ENCODE peak calls at places on chromosomes 12 and 14, in seven cellular contexts. One of them, this sample, is unnamed.

GRCh38 chr12:32659908-32660440 is 19.1 kb upstream of the DNM1L start:
- DNase-seq in OCI-LY7: no peak
- DNase-seq in fibroblast of lung: no peak
- DNase-seq in neural progenitor cell: no peak
- DNase-seq in IMR-90: no peak
- DNase-seq in PC-3: no peak
- DNase-seq in GM12878: no peak
- DNase-seq in this sample: peak

GRCh38 chr12:110253176-110253575 is 27.9 kb upstream of the ATP2A2 start:
- DNase-seq in OCI-LY7: no peak
- DNase-seq in fibroblast of lung: peak
- DNase-seq in neural progenitor cell: no peak
- DNase-seq in IMR-90: peak
- DNase-seq in PC-3: no peak
- DNase-seq in GM12878: no peak
- DNase-seq in this sample: no peak

GRCh38 chr14:75196468-75196867 is 20.1 kb upstream of the TMED10 start:
- DNase-seq in OCI-LY7: peak
- DNase-seq in fibroblast of lung: no peak
- DNase-seq in neural progenitor cell: no peak
- DNase-seq in IMR-90: no peak
- DNase-seq in PC-3: peak
- DNase-seq in GM12878: no peak
- DNase-seq in this sample: peak

GRCh38 chr12:6327159-6327558 is 14.7 kb downstream of the TNFRSF1A start:
- DNase-seq in OCI-LY7: no peak
- DNase-seq in fibroblast of lung: no peak
- DNase-seq in neural progenitor cell: no peak
- DNase-seq in IMR-90: no peak
- DNase-seq in PC-3: no peak
- DNase-seq in GM12878: no peak
- DNase-seq in this sample: no peak

GRCh38 chr12:128657378-128657777 is 166.4 kb downstream of the SLC15A4 start:
- DNase-seq in OCI-LY7: no peak
- DNase-seq in fibroblast of lung: no peak
- DNase-seq in neural progenitor cell: no peak
- DNase-seq in IMR-90: no peak
- DNase-seq in PC-3: no peak
- DNase-seq in GM12878: no peak
- DNase-seq in this sample: no peak

GRCh38 chr14:61524211-61524806 is 171.0 kb upstream of the HIF1A start:
- DNase-seq in OCI-LY7: no peak
- DNase-seq in fibroblast of lung: peak
- DNase-seq in neural progenitor cell: no peak
- DNase-seq in IMR-90: peak
- DNase-seq in PC-3: peak
- DNase-seq in GM12878: no peak
- DNase-seq in this sample: peak

GRCh38 chr12:23949212-23950010 is at the start of gene SOX5:
- DNase-seq in OCI-LY7: no peak
- DNase-seq in fibroblast of lung: peak
- DNase-seq in neural progenitor cell: peak
- DNase-seq in IMR-90: peak
- DNase-seq in PC-3: no peak
- DNase-seq in GM12878: no peak
- DNase-seq in this sample: peak

GRCh38 chr14:25833341-25834121 is 764.3 kb downstream of the NOVA1 start:
- DNase-seq in OCI-LY7: peak
- DNase-seq in fibroblast of lung: peak
- DNase-seq in neural progenitor cell: peak
- DNase-seq in IMR-90: no peak
- DNase-seq in PC-3: peak
- DNase-seq in GM12878: no peak
- DNase-seq in this sample: peak

GRCh38 chr12:130137141-130138018 is 24.9 kb upstream of the FZD10 start:
- DNase-seq in OCI-LY7: no peak
- DNase-seq in fibroblast of lung: no peak
- DNase-seq in neural progenitor cell: peak
- DNase-seq in IMR-90: no peak
- DNase-seq in PC-3: no peak
- DNase-seq in GM12878: no peak
- DNase-seq in this sample: no peak

GRCh38 chr12:53298154-53298553 is 1.3 kb upstream of the MYG1 start:
- DNase-seq in OCI-LY7: no peak
- DNase-seq in fibroblast of lung: peak
- DNase-seq in neural progenitor cell: no peak
- DNase-seq in IMR-90: peak
- DNase-seq in PC-3: peak
- DNase-seq in GM12878: no peak
- DNase-seq in this sample: no peak

GRCh38 chr14:55731881-55732498 is 152.0 kb downstream of the KTN1 start:
- DNase-seq in OCI-LY7: peak
- DNase-seq in fibroblast of lung: peak
- DNase-seq in neural progenitor cell: peak
- DNase-seq in IMR-90: peak
- DNase-seq in PC-3: peak
- DNase-seq in GM12878: no peak
- DNase-seq in this sample: peak

GRCh38 chr14:77406718-77407117 is 16.6 kb downstream of the NOXRED1 start:
- DNase-seq in OCI-LY7: no peak
- DNase-seq in fibroblast of lung: peak
- DNase-seq in neural progenitor cell: no peak
- DNase-seq in IMR-90: peak
- DNase-seq in PC-3: no peak
- DNase-seq in GM12878: no peak
- DNase-seq in this sample: peak

GRCh38 chr14:103510311-103511021 is 12.2 kb downstream of the CKB start:
- DNase-seq in OCI-LY7: no peak
- DNase-seq in fibroblast of lung: no peak
- DNase-seq in neural progenitor cell: no peak
- DNase-seq in IMR-90: no peak
- DNase-seq in PC-3: no peak
- DNase-seq in GM12878: no peak
- DNase-seq in this sample: no peak

GRCh38 chr14:52360831-52361230 is 46.7 kb downstream of the PTGER2 start:
- DNase-seq in OCI-LY7: no peak
- DNase-seq in fibroblast of lung: no peak
- DNase-seq in neural progenitor cell: peak
- DNase-seq in IMR-90: no peak
- DNase-seq in PC-3: no peak
- DNase-seq in GM12878: no peak
- DNase-seq in this sample: peak

GRCh38 chr14:26255213-26255612 is 342.6 kb downstream of the NOVA1 start:
- DNase-seq in OCI-LY7: no peak
- DNase-seq in fibroblast of lung: peak
- DNase-seq in neural progenitor cell: peak
- DNase-seq in IMR-90: peak
- DNase-seq in PC-3: peak
- DNase-seq in GM12878: no peak
- DNase-seq in this sample: peak

GRCh38 chr12:10584415-10584814 is 29.0 kb downstream of the MAGOHB start:
- DNase-seq in OCI-LY7: no peak
- DNase-seq in fibroblast of lung: peak
- DNase-seq in neural progenitor cell: no peak
- DNase-seq in IMR-90: peak
- DNase-seq in PC-3: no peak
- DNase-seq in GM12878: no peak
- DNase-seq in this sample: no peak

GRCh38 chr14:66395300-66395699 is 90.9 kb upstream of the CCDC196 start:
- DNase-seq in OCI-LY7: no peak
- DNase-seq in fibroblast of lung: no peak
- DNase-seq in neural progenitor cell: no peak
- DNase-seq in IMR-90: no peak
- DNase-seq in PC-3: peak
- DNase-seq in GM12878: no peak
- DNase-seq in this sample: no peak

GRCh38 chr12:6336859-6337744 is 4.8 kb downstream of the TNFRSF1A start:
- DNase-seq in OCI-LY7: peak
- DNase-seq in fibroblast of lung: no peak
- DNase-seq in neural progenitor cell: no peak
- DNase-seq in IMR-90: no peak
- DNase-seq in PC-3: no peak
- DNase-seq in GM12878: no peak
- DNase-seq in this sample: no peak

GRCh38 chr14:52351191-52351560 is 37.1 kb downstream of the PTGER2 start:
- DNase-seq in OCI-LY7: no peak
- DNase-seq in fibroblast of lung: peak
- DNase-seq in neural progenitor cell: no peak
- DNase-seq in IMR-90: peak
- DNase-seq in PC-3: no peak
- DNase-seq in GM12878: no peak
- DNase-seq in this sample: peak

GRCh38 chr12:41188058-41188840 is at the start of gene PDZRN4:
- DNase-seq in OCI-LY7: no peak
- DNase-seq in fibroblast of lung: no peak
- DNase-seq in neural progenitor cell: peak
- DNase-seq in IMR-90: no peak
- DNase-seq in PC-3: no peak
- DNase-seq in GM12878: no peak
- DNase-seq in this sample: peak

GRCh38 chr12:88141774-88142609 is at the start of the genes CEP290 and TMTC3:
- DNase-seq in OCI-LY7: peak
- DNase-seq in fibroblast of lung: peak
- DNase-seq in neural progenitor cell: peak
- DNase-seq in IMR-90: peak
- DNase-seq in PC-3: peak
- DNase-seq in GM12878: peak
- DNase-seq in this sample: peak

GRCh38 chr14:57478050-57478449 is 15.6 kb downstream of the CCDC198 start:
- DNase-seq in OCI-LY7: no peak
- DNase-seq in fibroblast of lung: no peak
- DNase-seq in neural progenitor cell: no peak
- DNase-seq in IMR-90: no peak
- DNase-seq in PC-3: no peak
- DNase-seq in GM12878: no peak
- DNase-seq in this sample: no peak

GRCh38 chr12:43349863-43350262 is 202.1 kb downstream of the ADAMTS20 start:
- DNase-seq in OCI-LY7: no peak
- DNase-seq in fibroblast of lung: peak
- DNase-seq in neural progenitor cell: no peak
- DNase-seq in IMR-90: peak
- DNase-seq in PC-3: peak
- DNase-seq in GM12878: no peak
- DNase-seq in this sample: peak

DNA sequence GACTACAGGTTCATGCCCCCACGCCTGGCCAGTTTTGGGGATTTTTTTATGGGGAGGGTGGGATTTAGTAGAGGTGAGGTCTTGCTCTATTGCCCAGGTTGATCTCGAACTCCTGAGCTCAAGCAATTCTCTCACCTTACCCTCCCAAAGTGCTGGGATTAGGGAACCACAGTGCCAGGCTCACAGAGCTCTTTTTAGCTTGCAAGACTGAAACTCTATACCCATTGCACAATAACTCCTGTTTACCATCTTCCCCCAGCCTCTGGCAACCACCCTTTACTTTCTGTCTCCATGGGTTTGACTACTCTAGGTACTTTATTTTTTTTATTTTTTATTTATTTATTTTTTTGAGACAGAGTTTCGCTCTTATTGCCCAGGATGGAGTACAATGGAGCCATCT is 25.7 kb upstream of the CDK17 start:
- DNase-seq in OCI-LY7: no peak
- DNase-seq in fibroblast of lung: peak
- DNase-seq in neural progenitor cell: no peak
- DNase-seq in IMR-90: peak
- DNase-seq in PC-3: peak
- DNase-seq in GM12878: no peak
- DNase-seq in this sample: no peak
- H3K4me3 ChIP-seq in OCI-LY7: no peak
- H3K4me3 ChIP-seq in fibroblast of lung: peak
- H3K4me3 ChIP-seq in neural progenitor cell: no peak
- H3K4me3 ChIP-seq in IMR-90: no peak
- H3K4me3 ChIP-seq in PC-3: no peak
- H3K4me3 ChIP-seq in GM12878: no peak
- H3K4me3 ChIP-seq in this sample: no peak

DNA sequence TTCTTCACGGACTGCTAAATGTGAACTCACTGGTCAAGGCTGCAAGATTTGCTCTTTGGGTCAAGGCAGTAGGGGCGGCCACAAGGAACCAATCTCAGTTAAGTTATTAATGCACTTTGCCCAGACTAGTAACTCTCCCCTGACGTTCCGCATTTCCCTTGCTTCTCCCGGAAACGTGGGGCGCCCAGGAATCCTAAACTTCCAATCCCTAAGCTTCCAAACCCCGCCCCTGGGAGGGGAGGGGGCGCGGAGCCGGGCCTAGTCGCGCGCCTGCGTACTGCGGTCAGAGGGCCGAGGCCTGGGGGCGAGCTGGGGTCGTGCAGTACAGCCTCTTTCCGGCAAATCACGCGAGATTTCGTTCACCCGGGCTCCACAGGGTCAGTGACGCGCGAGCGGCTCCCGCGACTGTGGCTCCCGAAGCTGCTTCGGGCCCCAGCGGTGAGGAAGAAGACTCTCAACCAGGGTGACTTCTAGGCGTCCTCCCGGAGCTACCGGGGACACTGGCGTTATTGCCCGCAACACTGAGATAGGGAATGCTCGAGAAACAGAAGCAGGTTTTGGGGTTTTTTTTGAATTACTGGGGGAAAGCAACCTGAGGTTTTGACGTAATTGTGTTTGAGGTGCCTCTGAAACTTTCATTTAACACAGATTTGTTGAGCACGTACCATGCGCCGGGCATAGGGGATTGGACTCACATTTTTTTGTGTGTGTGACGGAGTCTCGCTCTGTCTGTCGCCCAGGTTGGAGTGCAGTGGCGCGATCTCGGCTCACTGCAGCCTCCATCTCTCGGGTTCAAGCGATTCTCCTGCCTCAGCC is at the start of gene PTGR2:
- DNase-seq in OCI-LY7: peak
- DNase-seq in fibroblast of lung: peak
- DNase-seq in neural progenitor cell: peak
- DNase-seq in IMR-90: peak
- DNase-seq in PC-3: peak
- DNase-seq in GM12878: peak
- DNase-seq in this sample: peak
- TF ChIP-seq CTCF in OCI-LY7: no peak
- TF ChIP-seq CTCF in fibroblast of lung: no peak
- TF ChIP-seq CTCF in neural progenitor cell: peak
- TF ChIP-seq CTCF in IMR-90: peak
- TF ChIP-seq CTCF in PC-3: no peak
- TF ChIP-seq CTCF in GM12878: peak
- TF ChIP-seq CTCF in this sample: no peak

GRCh38 chr14:87748558-87748957 is 244.4 kb downstream of the GALC start:
- DNase-seq in OCI-LY7: no peak
- DNase-seq in fibroblast of lung: no peak
- DNase-seq in neural progenitor cell: no peak
- DNase-seq in IMR-90: no peak
- DNase-seq in PC-3: no peak
- DNase-seq in GM12878: no peak
- DNase-seq in this sample: no peak
- H2AFZ ChIP-seq in OCI-LY7: no peak
- H2AFZ ChIP-seq in fibroblast of lung: no peak
- H2AFZ ChIP-seq in neural progenitor cell: no peak
- H2AFZ ChIP-seq in IMR-90: no peak
- H2AFZ ChIP-seq in PC-3: no peak
- H2AFZ ChIP-seq in GM12878: no peak
- H2AFZ ChIP-seq in this sample: no peak

DNA sequence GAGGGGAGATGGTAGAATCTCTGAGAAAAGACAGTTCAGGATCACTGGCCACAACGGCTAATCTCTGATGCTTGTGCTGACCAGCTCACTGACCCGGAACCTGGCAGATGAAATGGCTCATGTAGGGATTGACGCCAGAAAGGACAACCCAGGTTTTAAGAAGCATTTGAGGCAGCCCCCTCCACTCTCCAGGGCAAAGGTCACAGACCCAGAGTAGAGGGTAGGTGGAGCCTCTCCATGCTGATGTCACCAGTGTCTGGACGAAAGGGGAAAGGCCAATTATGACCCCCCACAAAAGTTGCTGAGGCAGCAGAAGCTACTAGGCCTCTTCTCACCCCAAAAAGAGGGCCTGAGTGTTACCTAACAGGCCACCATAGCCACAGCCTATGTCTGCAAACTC is 1.2 kb downstream of the METTL1 start:
- DNase-seq in OCI-LY7: no peak
- DNase-seq in fibroblast of lung: no peak
- DNase-seq in neural progenitor cell: no peak
- DNase-seq in IMR-90: no peak
- DNase-seq in PC-3: no peak
- DNase-seq in GM12878: no peak
- DNase-seq in this sample: no peak
- H3K4me3 ChIP-seq in OCI-LY7: peak
- H3K4me3 ChIP-seq in fibroblast of lung: no peak
- H3K4me3 ChIP-seq in neural progenitor cell: no peak
- H3K4me3 ChIP-seq in IMR-90: no peak
- H3K4me3 ChIP-seq in PC-3: peak
- H3K4me3 ChIP-seq in GM12878: peak
- H3K4me3 ChIP-seq in this sample: no peak

This sample was measured in hepatocyte.